ENCODE peak calls at places on chromosomes 4 and X, in six cellular contexts. One of them, this sample, is unnamed.
A peak's percentile ranks its signal among the peaks of the same experiment; 100 is the strongest.

GRCh38 chr4:65954416-65954815 is 284.1 kb upstream of the EPHA5 start:
- DNase-seq in psoas muscle: no peak
- DNase-seq in body of pancreas: no peak
- DNase-seq in HepG2: no peak
- DNase-seq in fibroblast of lung: no peak
- DNase-seq in mammary epithelial cell: no peak
- DNase-seq in this sample: no peak

GRCh38 chr4:4524364-4524763 is 17.5 kb downstream of the STX18 start:
- DNase-seq in body of pancreas: no peak
- DNase-seq in fibroblast of lung: peak; percentile 20
- DNase-seq in psoas muscle: no peak
- DNase-seq in mammary epithelial cell: no peak
- DNase-seq in HepG2: no peak
- DNase-seq in this sample: peak; percentile 82

GRCh38 chr4:44016582-44017421 is 431.8 kb downstream of the KCTD8 start:
- DNase-seq in mammary epithelial cell: no peak
- DNase-seq in fibroblast of lung: peak; percentile 9
- DNase-seq in HepG2: peak; percentile 42
- DNase-seq in body of pancreas: no peak
- DNase-seq in psoas muscle: no peak
- DNase-seq in this sample: no peak

GRCh38 chr4:15694431-15694830 is 8.4 kb upstream of the BST1 start:
- DNase-seq in HepG2: no peak
- DNase-seq in fibroblast of lung: no peak
- DNase-seq in mammary epithelial cell: peak; percentile 35
- DNase-seq in body of pancreas: no peak
- DNase-seq in psoas muscle: no peak
- DNase-seq in this sample: no peak

GRCh38 chr4:168551945-168552695 is 55.3 kb downstream of the PALLD start:
- DNase-seq in HepG2: peak; percentile 2
- DNase-seq in fibroblast of lung: no peak
- DNase-seq in mammary epithelial cell: no peak
- DNase-seq in psoas muscle: no peak
- DNase-seq in body of pancreas: no peak
- DNase-seq in this sample: no peak

GRCh38 chr4:173505924-173506779 is 23.9 kb downstream of the HAND2 start:
- DNase-seq in HepG2: peak; percentile 21
- DNase-seq in mammary epithelial cell: no peak
- DNase-seq in body of pancreas: peak; percentile 59
- DNase-seq in psoas muscle: no peak
- DNase-seq in fibroblast of lung: peak; percentile 67
- DNase-seq in this sample: peak; percentile 34

GRCh38 chrX:47562615-47563243 is 1.7 kb downstream of the ARAF start:
- DNase-seq in body of pancreas: no peak
- DNase-seq in fibroblast of lung: no peak
- DNase-seq in HepG2: no peak
- DNase-seq in mammary epithelial cell: no peak
- DNase-seq in psoas muscle: no peak
- DNase-seq in this sample: peak; percentile 38

GRCh38 chr4:164410401-164410800 is 343.5 kb upstream of the SMIM31 start:
- DNase-seq in mammary epithelial cell: no peak
- DNase-seq in HepG2: no peak
- DNase-seq in psoas muscle: no peak
- DNase-seq in fibroblast of lung: no peak
- DNase-seq in body of pancreas: no peak
- DNase-seq in this sample: no peak

GRCh38 chrX:44550563-44550962 is 7.9 kb upstream of the FUNDC1 start:
- DNase-seq in fibroblast of lung: no peak
- DNase-seq in HepG2: no peak
- DNase-seq in mammary epithelial cell: no peak
- DNase-seq in psoas muscle: no peak
- DNase-seq in body of pancreas: no peak
- DNase-seq in this sample: no peak

GRCh38 chr4:122700178-122700725 is 32.3 kb upstream of the BBS12 start:
- DNase-seq in body of pancreas: peak; percentile 66
- DNase-seq in HepG2: peak; percentile 12
- DNase-seq in psoas muscle: no peak
- DNase-seq in fibroblast of lung: peak; percentile 61
- DNase-seq in mammary epithelial cell: peak; percentile 92
- DNase-seq in this sample: no peak

GRCh38 chr4:38385286-38386010 is 278.6 kb upstream of the KLF3 start:
- DNase-seq in psoas muscle: no peak
- DNase-seq in fibroblast of lung: no peak
- DNase-seq in HepG2: peak; percentile 96
- DNase-seq in body of pancreas: peak; percentile 68
- DNase-seq in mammary epithelial cell: peak; percentile 14
- DNase-seq in this sample: no peak

GRCh38 chrX:10110984-10111363 is 45.8 kb upstream of the CLCN4 start:
- DNase-seq in mammary epithelial cell: no peak
- DNase-seq in fibroblast of lung: no peak
- DNase-seq in body of pancreas: peak; percentile 21
- DNase-seq in psoas muscle: no peak
- DNase-seq in HepG2: no peak
- DNase-seq in this sample: no peak

GRCh38 chr4:86688026-86688425 is 93.9 kb downstream of the PTPN13 start:
- DNase-seq in fibroblast of lung: no peak
- DNase-seq in body of pancreas: no peak
- DNase-seq in psoas muscle: no peak
- DNase-seq in mammary epithelial cell: peak; percentile 35
- DNase-seq in HepG2: no peak
- DNase-seq in this sample: no peak

DNA sequence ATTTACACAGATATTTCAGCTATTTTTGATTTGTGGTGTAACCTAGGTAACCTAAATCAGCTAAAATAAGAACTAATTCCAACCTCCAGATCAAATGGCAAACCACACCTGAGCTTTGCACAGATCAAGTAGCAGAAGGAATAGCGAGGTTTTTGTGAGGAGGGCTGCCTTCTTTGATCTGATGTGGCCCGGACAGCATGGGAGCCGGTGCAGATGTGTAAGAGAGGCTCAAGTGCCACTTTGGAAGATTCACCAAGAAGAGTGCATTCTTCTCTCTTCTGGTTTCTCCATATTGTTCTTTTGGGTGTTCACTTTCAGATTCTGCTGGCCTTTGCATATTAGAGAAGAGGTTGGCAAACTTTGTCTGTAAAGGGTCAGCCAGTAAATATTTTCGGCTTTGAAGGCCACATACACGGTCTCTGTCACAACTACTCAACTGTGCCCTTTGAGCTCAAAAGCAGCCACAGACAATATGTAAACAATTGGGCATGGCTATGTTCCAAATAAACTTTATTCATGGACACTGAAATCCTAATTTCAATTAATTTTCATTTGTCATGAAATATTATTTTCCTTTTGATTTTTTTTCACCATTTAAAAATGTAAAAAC is 78.9 kb upstream of the FAM9C start:
- DNase-seq in HepG2: peak; percentile 75
- DNase-seq in body of pancreas: no peak
- DNase-seq in mammary epithelial cell: no peak
- DNase-seq in fibroblast of lung: no peak
- DNase-seq in psoas muscle: no peak
- DNase-seq in this sample: no peak
- H3K4me1 ChIP-seq in HepG2: peaks cover 79% of the 10 kb centered on the region
- H3K4me1 ChIP-seq in body of pancreas: peaks cover 60% of the 10 kb centered on the region
- H3K4me1 ChIP-seq in mammary epithelial cell: peaks cover 6% of the 10 kb centered on the region
- H3K4me1 ChIP-seq in fibroblast of lung: no peaks in the 10 kb centered on the region
- H3K4me1 ChIP-seq in psoas muscle: no peaks in the 10 kb centered on the region
- H3K4me1 ChIP-seq in this sample: no peaks in the 10 kb centered on the region

GRCh38 chrX:85052636-85053343 is 49.1 kb downstream of the APOOL start:
- DNase-seq in psoas muscle: no peak
- DNase-seq in fibroblast of lung: peak; percentile 81
- DNase-seq in mammary epithelial cell: peak; percentile 68
- DNase-seq in body of pancreas: no peak
- DNase-seq in HepG2: no peak
- DNase-seq in this sample: peak; percentile 1
- TF ChIP-seq CTCF in psoas muscle: peak; percentile 23
- TF ChIP-seq CTCF in fibroblast of lung: peak; percentile 20
- TF ChIP-seq CTCF in mammary epithelial cell: peak; percentile 57
- TF ChIP-seq CTCF in body of pancreas: no peak
- TF ChIP-seq CTCF in HepG2: no peak
- TF ChIP-seq CTCF in this sample: peak; percentile 56

DNA sequence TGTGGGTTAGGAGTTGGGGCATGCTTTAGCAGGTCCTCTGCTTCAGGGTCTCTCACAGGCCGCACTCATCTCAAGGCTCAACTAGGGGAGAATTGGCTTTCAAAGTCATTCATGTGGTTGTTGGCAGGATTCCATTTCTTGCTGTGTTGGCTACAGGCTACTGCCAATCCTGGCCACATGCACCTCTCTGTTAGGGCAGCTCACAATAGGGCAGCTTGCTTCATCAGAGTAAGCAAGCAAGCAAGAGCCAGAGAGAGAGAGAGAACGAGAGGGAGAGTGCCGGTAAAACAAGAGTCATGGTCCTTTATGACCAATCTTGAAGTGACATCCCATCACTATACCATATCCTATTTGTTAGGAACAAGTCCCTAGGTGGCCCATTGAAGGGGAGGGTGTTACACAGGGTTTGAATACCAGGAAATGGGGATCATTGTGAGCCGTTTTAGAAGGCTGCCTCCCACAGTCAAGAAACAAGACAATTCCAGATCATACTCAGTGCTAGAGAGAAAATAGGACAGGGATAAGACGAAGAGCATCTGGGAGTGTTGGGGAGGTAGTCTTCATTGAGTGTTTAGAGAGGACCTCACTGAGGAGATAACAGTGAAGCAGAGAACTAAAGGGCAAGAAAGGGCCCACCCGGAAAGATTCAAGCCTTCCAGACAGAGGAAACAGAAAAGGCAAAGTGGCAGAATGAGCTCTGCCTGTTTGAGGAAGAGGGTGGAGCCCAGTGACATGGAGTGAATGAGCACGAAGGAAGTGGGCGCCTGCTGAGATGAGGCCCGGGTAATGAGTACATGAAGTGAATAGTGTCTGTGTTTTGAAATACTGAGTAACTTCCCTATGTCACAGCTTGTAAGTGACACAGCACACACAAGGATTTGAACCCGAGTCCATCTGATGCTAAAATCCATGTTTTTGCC is 32.8 kb upstream of the TLR2 start:
- DNase-seq in HepG2: no peak
- DNase-seq in fibroblast of lung: no peak
- DNase-seq in psoas muscle: peak; percentile 31
- DNase-seq in mammary epithelial cell: peak; percentile 43
- DNase-seq in body of pancreas: peak; percentile 77
- DNase-seq in this sample: peak; percentile 37
- H3K4me1 ChIP-seq in HepG2: no peaks in the 10 kb centered on the region
- H3K4me1 ChIP-seq in fibroblast of lung: no peaks in the 10 kb centered on the region
- H3K4me1 ChIP-seq in psoas muscle: no peaks in the 10 kb centered on the region
- H3K4me1 ChIP-seq in mammary epithelial cell: peaks cover 32% of the 10 kb centered on the region
- H3K4me1 ChIP-seq in body of pancreas: no peaks in the 10 kb centered on the region
- H3K4me1 ChIP-seq in this sample: peaks cover 22% of the 10 kb centered on the region

GRCh38 chrX:137823257-137823656 is 257.3 kb downstream of the ZIC3 start:
- DNase-seq in mammary epithelial cell: no peak
- DNase-seq in psoas muscle: no peak
- DNase-seq in body of pancreas: no peak
- DNase-seq in HepG2: no peak
- DNase-seq in fibroblast of lung: no peak
- DNase-seq in this sample: no peak
- TF ChIP-seq CTCF in mammary epithelial cell: no peak
- TF ChIP-seq CTCF in psoas muscle: peak; percentile 7
- TF ChIP-seq CTCF in body of pancreas: no peak
- TF ChIP-seq CTCF in HepG2: no peak
- TF ChIP-seq CTCF in fibroblast of lung: no peak
- TF ChIP-seq CTCF in this sample: peak; percentile 41

DNA sequence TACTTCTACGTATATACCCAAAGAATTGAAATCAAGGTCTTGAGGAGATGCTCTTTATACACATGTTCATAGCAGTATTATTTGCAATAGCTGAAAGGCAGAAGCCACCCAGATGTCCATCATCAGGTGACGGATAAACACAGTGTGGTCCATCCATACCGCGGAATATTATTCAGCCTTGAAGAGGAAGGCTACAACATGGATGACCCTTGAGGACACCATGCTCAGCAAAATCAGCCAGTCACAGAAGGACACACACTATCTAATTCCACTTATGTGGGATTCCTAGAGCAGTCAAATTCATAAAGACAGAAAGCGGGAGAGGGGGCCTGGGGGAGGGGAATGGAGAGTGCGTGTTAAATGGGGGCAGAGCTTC is 44.5 kb downstream of the RGS12 start:
- DNase-seq in mammary epithelial cell: no peak
- DNase-seq in fibroblast of lung: no peak
- DNase-seq in HepG2: no peak
- DNase-seq in body of pancreas: no peak
- DNase-seq in psoas muscle: no peak
- DNase-seq in this sample: no peak
- H3K4me1 ChIP-seq in mammary epithelial cell: no peaks in the 10 kb centered on the region
- H3K4me1 ChIP-seq in fibroblast of lung: no peaks in the 10 kb centered on the region
- H3K4me1 ChIP-seq in HepG2: peaks cover 16% of the 10 kb centered on the region
- H3K4me1 ChIP-seq in body of pancreas: peaks cover 6% of the 10 kb centered on the region
- H3K4me1 ChIP-seq in psoas muscle: peaks cover 6% of the 10 kb centered on the region
- H3K4me1 ChIP-seq in this sample: peaks cover 6% of the 10 kb centered on the region

GRCh38 chrX:115940888-115941332 is 229.6 kb upstream of the AGTR2 start:
- DNase-seq in mammary epithelial cell: peak; percentile 74
- DNase-seq in body of pancreas: peak; percentile 17
- DNase-seq in HepG2: peak; percentile 83
- DNase-seq in psoas muscle: peak; percentile 38
- DNase-seq in fibroblast of lung: peak; percentile 0
- DNase-seq in this sample: peak; percentile 50
- TF ChIP-seq CTCF in mammary epithelial cell: peak; percentile 56
- TF ChIP-seq CTCF in body of pancreas: peak; percentile 63
- TF ChIP-seq CTCF in HepG2: peak; percentile 88
- TF ChIP-seq CTCF in psoas muscle: peak; percentile 65
- TF ChIP-seq CTCF in fibroblast of lung: no peak
- TF ChIP-seq CTCF in this sample: peak; percentile 47

DNA sequence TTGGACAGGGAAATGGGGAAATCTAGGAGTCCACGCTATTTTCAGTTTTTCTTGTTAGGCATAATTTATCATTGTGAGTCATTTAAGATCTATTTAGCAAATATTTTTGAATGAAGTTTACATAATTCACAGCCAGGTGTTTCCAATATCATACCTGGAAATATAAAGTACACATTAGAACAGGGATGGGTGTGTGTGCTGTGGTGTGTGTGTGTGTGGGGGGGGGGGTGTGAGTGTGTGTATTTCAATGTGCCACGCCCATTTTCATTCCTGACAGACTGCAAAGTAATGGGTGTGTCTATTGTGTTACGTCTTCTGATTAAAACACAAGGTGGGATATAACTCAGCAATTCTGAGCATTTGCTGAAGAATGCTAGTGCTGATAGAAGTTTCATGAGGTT is 33.2 kb downstream of the ARHGAP10 start:
- DNase-seq in HepG2: no peak
- DNase-seq in body of pancreas: no peak
- DNase-seq in fibroblast of lung: no peak
- DNase-seq in mammary epithelial cell: peak; percentile 30
- DNase-seq in psoas muscle: no peak
- DNase-seq in this sample: no peak
- H3K4me1 ChIP-seq in HepG2: no peaks in the 10 kb centered on the region
- H3K4me1 ChIP-seq in body of pancreas: peaks cover 18% of the 10 kb centered on the region
- H3K4me1 ChIP-seq in fibroblast of lung: peaks cover 4% of the 10 kb centered on the region
- H3K4me1 ChIP-seq in mammary epithelial cell: peaks cover 18% of the 10 kb centered on the region
- H3K4me1 ChIP-seq in psoas muscle: peaks cover 39% of the 10 kb centered on the region
- H3K4me1 ChIP-seq in this sample: no peaks in the 10 kb centered on the region

DNA sequence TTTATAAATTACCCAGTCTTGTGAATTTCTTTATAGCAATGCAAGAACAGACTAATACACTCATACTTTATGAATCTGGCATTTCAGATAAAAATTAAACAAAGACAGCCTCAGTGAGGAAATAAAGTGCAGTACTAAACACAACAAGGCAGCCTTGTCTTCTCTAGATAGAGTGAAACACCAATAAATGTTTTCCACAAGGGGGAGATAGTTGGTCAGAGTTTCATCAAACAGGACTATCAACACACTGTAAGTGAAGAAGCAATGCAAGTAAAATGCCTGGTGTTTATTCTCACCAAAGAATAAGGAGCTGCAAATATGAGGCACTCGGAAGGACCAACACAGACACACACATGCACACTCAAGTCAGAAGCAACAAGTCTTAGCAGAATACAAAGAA is 62.8 kb downstream of the FAM9B start:
- DNase-seq in HepG2: peak; percentile 39
- DNase-seq in psoas muscle: no peak
- DNase-seq in body of pancreas: no peak
- DNase-seq in mammary epithelial cell: peak; percentile 17
- DNase-seq in fibroblast of lung: peak; percentile 73
- DNase-seq in this sample: peak; percentile 22
- TF ChIP-seq CTCF in HepG2: peak; percentile 56
- TF ChIP-seq CTCF in psoas muscle: peak; percentile 41
- TF ChIP-seq CTCF in body of pancreas: peak; percentile 39
- TF ChIP-seq CTCF in mammary epithelial cell: peak; percentile 39
- TF ChIP-seq CTCF in fibroblast of lung: peak; percentile 36
- TF ChIP-seq CTCF in this sample: peak; percentile 53